ENCODE peak calls at places on chromosomes 5 and 9, in seven cellular contexts. R is neural progenitor cell, P is mammary epithelial cell, Q is IMR-90, F is cardiac muscle cell, U is H1, W is colonic mucosa. K is an unnamed sample. For H3K36me3, the result is how much of the 10 kb centered on the place peaks cover.

GRCh38 chr5:68047035-68047434 is 168.5 kb upstream of the PIK3R1 start:
- DNase-seq in U (no peak), W (no peak), Q (peak), P (peak), R (no peak), F (no peak), K (no peak)

GRCh38 chr9:86549434-86549833 is 195.2 kb upstream of the TUT7 start:
- DNase-seq in P (no peak), R (no peak), U (no peak), F (no peak), W (no peak), Q (peak), K (no peak)

GRCh38 chr9:90099262-90099982 is 494.6 kb downstream of the GADD45G start:
- DNase-seq in Q (peak), U (no peak), W (no peak), F (peak), R (peak), P (peak), K (no peak)

GRCh38 chr5:132057498-132058255 is 2.8 kb upstream of the IL3 start:
- DNase-seq in W (peak), U (no peak), F (no peak), P (no peak), Q (no peak), R (no peak), K (no peak)

GRCh38 chr5:122184676-122185255 is 55.4 kb downstream of the ZNF474 start:
- DNase-seq in U (no peak), Q (no peak), W (no peak), F (no peak), P (no peak), R (no peak), K (no peak)

GRCh38 chr5:132094393-132095076 is 20.9 kb downstream of the CSF2 start:
- DNase-seq in F (no peak), Q (peak), P (peak), U (no peak), R (no peak), W (no peak), K (no peak)

GRCh38 chr9:93684806-93685553 is 108.6 kb downstream of the PHF2 start:
- DNase-seq in Q (peak), F (no peak), U (no peak), W (no peak), P (no peak), R (peak), K (no peak)

GRCh38 chr5:945691-946541 is 53.2 kb downstream of the TRIP13 start:
- DNase-seq in Q (no peak), W (no peak), R (peak), F (no peak), P (no peak), U (no peak), K (no peak)

GRCh38 chr9:27142299-27142930 is 33.4 kb downstream of the TEK start:
- DNase-seq in Q (no peak), U (no peak), F (no peak), W (no peak), P (no peak), R (no peak), K (no peak)

GRCh38 chr9:123514766-123515165 is 158.8 kb downstream of the CRB2 start:
- DNase-seq in Q (no peak), W (no peak), R (no peak), F (no peak), P (no peak), U (no peak), K (no peak)

GRCh38 chr9:135508211-135508820 is 7.8 kb downstream of the MRPS2 start:
- DNase-seq in U (no peak), W (no peak), R (no peak), Q (no peak), F (no peak), P (no peak), K (no peak)

GRCh38 chr5:53038196-53038847 is 49.2 kb downstream of the ITGA2 start:
- DNase-seq in Q (no peak), R (no peak), P (peak), U (no peak), W (no peak), F (no peak), K (no peak)

GRCh38 chr5:141951341-141951781 is 6.6 kb downstream of the PCDH12 start:
- DNase-seq in F (peak), R (peak), W (no peak), P (no peak), U (peak), Q (no peak), K (no peak)

GRCh38 chr9:80679920-80680319 is 1009.4 kb downstream of the TLE1 start:
- DNase-seq in U (no peak), Q (no peak), R (peak), F (no peak), P (peak), W (no peak), K (no peak)

GRCh38 chr5:142095035-142095434 is 13.5 kb upstream of the NDFIP1 start:
- DNase-seq in U (no peak), R (no peak), P (no peak), F (no peak), W (no peak), Q (no peak), K (no peak)

GRCh38 chr5:131720714-131721113 is 76.1 kb downstream of the FNIP1 start:
- DNase-seq in U (no peak), P (no peak), Q (no peak), F (no peak), W (no peak), R (no peak), K (no peak)

GRCh38 chr9:121071356-121071755 is 3.4 kb upstream of the CNTRL start:
- DNase-seq in Q (no peak), P (no peak), U (no peak), W (no peak), F (no peak), R (no peak), K (no peak)

GRCh38 chr5:38551020-38552017 is 5.1 kb downstream of the LIFR start:
- DNase-seq in U (no peak), P (peak), F (peak), W (no peak), R (peak), Q (peak), K (no peak)

GRCh38 chr5:118548761-118549160 is 439.6 kb downstream of the DTWD2 start:
- DNase-seq in R (no peak), Q (peak), U (no peak), W (no peak), P (peak), F (no peak), K (no peak)

GRCh38 chr9:32579706-32580331 is 6.9 kb upstream of the NDUFB6 start:
- DNase-seq in R (peak), Q (peak), F (peak), P (peak), W (peak), U (no peak), K (no peak)

GRCh38 chr9:385818-386398 is 171.2 kb downstream of the DOCK8 start:
- DNase-seq in W (peak), R (peak), F (peak), U (no peak), P (peak), Q (peak), K (no peak)

GRCh38 chr5:74294231-74294705 is 346.3 kb downstream of the ENC1 start:
- DNase-seq in Q (no peak), P (no peak), R (no peak), F (no peak), W (no peak), U (no peak), K (no peak)

GRCh38 chr5:169006206-169006605 is 294.7 kb downstream of the SLIT3 start:
- DNase-seq in R (peak), U (no peak), Q (no peak), W (no peak), F (no peak), P (no peak), K (no peak)

GRCh38 chr5:169002941-169003555 is 297.9 kb downstream of the SLIT3 start:
- DNase-seq in U (no peak), F (no peak), R (no peak), P (no peak), W (no peak), Q (no peak), K (no peak)

GRCh38 chr5:169001392-169001791 is 299.5 kb downstream of the SLIT3 start:
- DNase-seq in F (no peak), R (no peak), U (no peak), Q (no peak), W (no peak), P (no peak), K (no peak)

GRCh38 chr5:169004551-169004950 is 296.4 kb downstream of the SLIT3 start:
- DNase-seq in Q (no peak), W (no peak), U (no peak), F (no peak), P (no peak), R (no peak), K (no peak)

GRCh38 chr5:169003721-169004481 is 297.0 kb downstream of the SLIT3 start:
- DNase-seq in F (peak), Q (no peak), P (no peak), U (no peak), R (peak), W (no peak), K (no peak)
- H3K36me3 ChIP-seq in F (under half), Q (under half), P (under half), U (under half), R (under half), W (under half), K (under half)

DNA sequence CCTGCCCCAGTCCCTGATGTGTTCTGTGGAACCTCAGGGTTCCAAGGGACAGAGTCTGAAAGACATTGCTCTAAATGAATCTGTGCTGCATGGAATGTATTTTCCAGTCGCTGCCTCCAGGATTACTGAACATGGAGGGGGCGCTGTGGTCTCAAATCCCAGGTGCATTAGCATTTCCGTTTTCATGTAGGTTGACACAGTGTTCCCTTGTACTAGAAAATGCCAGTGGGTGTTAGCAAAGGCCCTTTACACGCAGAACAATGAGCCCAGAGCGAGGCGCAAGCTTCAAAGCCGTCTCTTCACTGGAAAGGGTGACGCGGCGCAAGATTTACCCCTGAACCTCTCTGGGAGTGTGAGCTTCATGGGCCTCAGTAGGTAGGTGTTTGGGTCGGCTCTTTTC is 308.3 kb downstream of the SLIT3 start:
- DNase-seq in Q (no peak), P (peak), R (peak), U (no peak), W (no peak), F (peak), K (no peak)
- TF ChIP-seq CTCF in Q (no peak), P (peak), R (peak), U (peak), W (no peak), F (peak), K (no peak)

DNA sequence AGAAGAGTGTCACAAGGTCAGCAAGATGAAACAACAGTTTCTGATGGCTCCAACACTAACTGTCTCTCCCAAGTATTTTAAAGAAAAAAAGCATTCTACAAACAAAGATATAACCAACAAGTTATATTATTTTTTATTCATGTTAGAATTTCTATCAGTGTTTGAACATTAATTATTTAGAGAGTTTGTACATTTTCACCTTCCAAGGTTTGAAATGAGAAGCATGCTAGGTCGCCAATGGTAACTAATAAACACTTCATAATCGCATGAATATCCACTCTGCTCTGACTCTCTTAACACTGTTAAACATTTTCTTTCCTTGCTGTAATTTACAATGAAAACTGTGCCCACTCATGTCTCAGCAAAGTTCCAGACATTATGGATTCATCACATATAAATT is 73.5 kb downstream of the PTCH1 start:
- DNase-seq in P (no peak), W (no peak), U (no peak), Q (no peak), R (no peak), F (no peak), K (no peak)
- H3K36me3 ChIP-seq in P (under half), W (under half), U (under half), Q (under half), R (under half), F (under half), K (under half)

DNA sequence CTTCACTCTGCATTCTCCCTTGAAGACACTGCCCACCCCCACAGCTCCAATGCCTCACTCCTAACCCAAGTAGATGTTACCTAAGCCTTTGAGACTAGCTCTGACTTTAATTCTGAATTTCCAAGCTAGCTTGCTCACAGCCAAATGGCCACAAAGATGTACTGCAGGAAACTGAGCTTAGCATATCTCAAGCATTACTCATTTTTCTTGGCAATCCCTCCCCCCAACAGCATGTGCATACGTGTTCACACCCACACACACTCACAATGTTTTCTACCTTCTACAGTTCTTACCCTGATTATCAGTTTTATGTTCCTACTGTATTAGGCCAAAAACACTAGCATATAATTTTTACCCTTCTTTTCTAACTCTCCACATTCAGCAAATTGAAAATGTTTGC is 13.7 kb upstream of the GRIA1 start:
- DNase-seq in R (no peak), U (no peak), P (peak), F (no peak), Q (peak), W (no peak), K (no peak)
- TF ChIP-seq CTCF in R (no peak), U (peak), P (peak), F (peak), Q (peak), W (no peak), K (no peak)

DNA sequence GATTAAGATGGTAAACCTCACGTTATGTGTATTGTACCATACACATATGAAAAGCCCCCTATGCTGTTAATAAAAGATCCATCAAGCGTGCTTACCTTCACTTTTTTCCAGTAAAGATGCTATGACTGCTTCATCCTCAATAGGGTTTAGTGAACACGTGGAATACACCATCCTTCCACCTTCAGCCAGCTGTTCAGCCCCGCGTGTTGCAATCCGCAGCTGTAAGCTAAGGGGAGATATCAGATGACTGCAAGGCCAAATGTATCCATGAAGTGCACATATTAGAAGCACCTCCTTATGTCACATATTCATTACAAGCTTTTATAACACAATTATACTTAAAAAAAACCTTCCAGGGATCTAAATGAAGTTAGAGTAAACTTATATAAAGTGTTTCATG is 16.2 kb downstream of the NSUN2 start:
- DNase-seq in Q (no peak), P (no peak), F (no peak), R (no peak), U (no peak), W (no peak), K (no peak)
- H3K36me3 ChIP-seq in Q (half or more), P (under half), F (half or more), R (under half), U (half or more), W (under half), K (under half)

DNA sequence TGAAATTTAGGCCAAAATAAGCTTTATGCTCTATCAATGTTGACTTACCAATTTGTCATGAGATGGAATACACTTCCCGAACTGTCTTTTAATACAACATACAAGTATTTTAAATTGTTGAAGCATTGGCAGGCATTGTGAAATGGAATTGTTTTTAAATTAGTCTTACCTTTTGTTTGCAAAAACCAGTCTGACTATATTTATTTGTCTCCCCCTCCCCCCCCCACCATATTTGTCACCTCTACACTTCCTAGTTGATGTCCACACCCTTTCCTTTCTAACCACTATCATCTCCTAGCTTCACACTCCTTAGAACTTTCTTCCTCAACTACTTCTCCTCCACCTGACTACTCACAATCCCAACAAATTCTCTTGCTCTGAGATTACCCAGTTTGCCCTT is 40.9 kb downstream of the FAF2 start:
- DNase-seq in R (no peak), W (no peak), P (no peak), F (no peak), Q (no peak), U (no peak), K (no peak)
- TF ChIP-seq CTCF in R (no peak), W (no peak), P (no peak), F (no peak), Q (no peak), U (no peak), K (no peak)

DNA sequence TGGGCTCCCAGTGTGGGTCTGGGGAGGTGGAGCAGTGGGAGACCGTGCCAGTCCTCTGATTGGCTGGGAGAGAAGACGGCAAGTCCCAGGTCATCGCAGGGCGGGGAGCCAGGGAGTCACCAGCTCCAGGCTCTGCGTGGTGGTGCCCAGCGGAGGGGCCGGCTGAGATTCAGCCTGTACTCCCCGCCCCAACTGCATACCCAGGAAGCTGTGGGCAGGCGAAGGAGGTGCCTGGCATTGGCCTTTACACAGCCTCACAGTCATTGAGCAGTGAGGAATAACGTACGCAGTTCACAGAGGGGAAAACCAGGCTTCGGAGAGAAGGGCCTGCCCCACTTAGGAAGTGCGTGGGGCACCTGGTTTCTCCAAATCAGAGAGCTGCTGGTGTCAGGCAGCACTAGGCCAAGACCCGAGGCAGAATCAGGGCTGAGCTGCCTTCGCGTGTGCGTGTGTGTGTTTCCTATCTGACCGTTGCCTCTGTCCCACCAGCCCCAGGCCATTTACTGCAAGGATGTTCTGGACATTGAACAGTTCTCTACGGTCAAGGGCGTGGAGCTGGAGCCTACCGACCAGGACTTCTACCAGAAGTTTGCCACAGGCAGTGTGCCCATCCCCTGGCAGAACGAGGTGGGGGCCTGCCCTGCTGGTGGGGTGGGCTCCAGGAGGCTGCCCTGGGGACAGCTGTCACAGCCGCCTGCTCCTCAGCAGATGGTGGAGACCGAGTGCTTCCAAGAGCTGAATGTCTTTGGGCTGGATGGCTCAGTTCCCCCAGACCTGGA is 6.2 kb upstream of the PRR7 start:
- DNase-seq in U (no peak), W (no peak), R (no peak), Q (no peak), F (no peak), P (no peak), K (no peak)
- H3K36me3 ChIP-seq in U (under half), W (under half), R (under half), Q (under half), F (under half), P (under half), K (under half)

GRCh38 chr9:101467690-101468089 is 32.1 kb upstream of the ALDOB start:
- DNase-seq in R (no peak), U (no peak), P (no peak), Q (no peak), W (no peak), F (no peak), K (no peak)

GRCh38 chr9:101463397-101463796 is 27.8 kb upstream of the ALDOB start:
- DNase-seq in P (peak), W (no peak), U (no peak), R (no peak), F (no peak), Q (peak), K (no peak)

GRCh38 chr9:101468116-101468515 is 32.5 kb upstream of the ALDOB start:
- DNase-seq in U (no peak), R (no peak), W (no peak), F (no peak), Q (no peak), P (no peak), K (no peak)

GRCh38 chr9:101466863-101467262 is 31.3 kb upstream of the ALDOB start:
- DNase-seq in U (no peak), Q (no peak), P (no peak), W (no peak), R (no peak), F (no peak), K (no peak)

DNA sequence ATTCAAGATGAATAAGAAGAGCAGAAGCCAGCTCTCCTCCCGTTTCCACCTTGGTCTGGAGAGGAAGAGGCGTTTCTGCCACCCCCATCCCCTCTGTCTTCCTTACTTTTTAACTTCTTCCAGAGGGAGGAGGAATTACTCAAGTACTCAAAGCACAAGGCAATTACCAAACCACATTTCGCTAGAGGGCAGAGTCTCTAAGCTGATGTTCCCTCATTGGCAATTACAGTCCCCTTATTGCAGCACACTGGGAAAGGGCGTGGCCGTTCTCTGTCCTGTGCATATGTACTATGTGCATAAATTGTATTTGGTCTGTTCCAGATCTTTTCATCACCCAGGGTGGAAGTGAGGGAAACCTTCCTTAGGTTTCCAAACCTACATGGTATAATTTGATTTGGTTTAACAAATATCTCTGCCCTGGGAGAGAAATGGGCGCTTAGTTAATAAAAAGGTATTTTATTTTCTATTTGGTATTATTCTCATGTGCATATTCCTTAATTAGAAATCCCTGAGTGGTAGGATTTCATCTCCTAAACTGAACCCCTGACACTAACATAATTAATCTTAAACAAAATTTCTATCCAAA is 29.8 kb upstream of the ALDOB start:
- DNase-seq in F (peak), R (peak), Q (peak), U (peak), W (peak), P (peak), K (no peak)
- TF ChIP-seq CTCF in F (peak), R (peak), Q (peak), U (peak), W (peak), P (peak), K (peak)